ENCODE peak calls at places on chromosome 17, in four cellular contexts. G is GM12878, E is K562, B is HepG2. P is an unnamed sample.

GRCh38 chr17:40316571-40317344 is 7.8 kb downstream of the RARA start:
- DNase-seq in E (no peak), B (peak; percentile 80), G (no peak), P (peak; percentile 82)

GRCh38 chr17:12850996-12851395 is 61.7 kb downstream of the ARHGAP44 start:
- DNase-seq in B (no peak), G (no peak), E (no peak), P (no peak)

GRCh38 chr17:45293413-45294211 is 23.2 kb downstream of the MAP3K14 start:
- DNase-seq in E (peak; percentile 28), B (peak; percentile 58), G (no peak), P (peak; percentile 97)

GRCh38 chr17:77254961-77255741 is 114.4 kb downstream of the SEC14L1 start:
- DNase-seq in E (no peak), G (no peak), B (peak; percentile 73), P (peak; percentile 93)

GRCh38 chr17:45090711-45091110 is 29.6 kb downstream of the NMT1 start:
- DNase-seq in G (no peak), E (no peak), B (no peak), P (peak; percentile 42)

GRCh38 chr17:39919087-39919683 is 750 bp upstream of the GSDMB start:
- DNase-seq in E (peak; percentile 61), G (no peak), B (no peak), P (no peak)

GRCh38 chr17:44688200-44688599 is 1.4 kb downstream of the CCDC43 start:
- DNase-seq in G (no peak), B (no peak), E (no peak), P (no peak)

GRCh38 chr17:78357687-78358537 is 2.0 kb downstream of the SOCS3 start:
- DNase-seq in B (no peak), G (no peak), E (no peak), P (no peak)

GRCh38 chr17:57939797-57940196 is 15.4 kb downstream of the CUEDC1 start:
- DNase-seq in G (peak; percentile 75), B (no peak), E (no peak), P (no peak)

GRCh38 chr17:74801896-74802295 is 25.8 kb upstream of the NAT9 start:
- DNase-seq in E (no peak), B (no peak), G (no peak), P (no peak)
- TF ChIP-seq CHD4 in E (no peak), B (no peak), G (no peak), P (no peak)

DNA sequence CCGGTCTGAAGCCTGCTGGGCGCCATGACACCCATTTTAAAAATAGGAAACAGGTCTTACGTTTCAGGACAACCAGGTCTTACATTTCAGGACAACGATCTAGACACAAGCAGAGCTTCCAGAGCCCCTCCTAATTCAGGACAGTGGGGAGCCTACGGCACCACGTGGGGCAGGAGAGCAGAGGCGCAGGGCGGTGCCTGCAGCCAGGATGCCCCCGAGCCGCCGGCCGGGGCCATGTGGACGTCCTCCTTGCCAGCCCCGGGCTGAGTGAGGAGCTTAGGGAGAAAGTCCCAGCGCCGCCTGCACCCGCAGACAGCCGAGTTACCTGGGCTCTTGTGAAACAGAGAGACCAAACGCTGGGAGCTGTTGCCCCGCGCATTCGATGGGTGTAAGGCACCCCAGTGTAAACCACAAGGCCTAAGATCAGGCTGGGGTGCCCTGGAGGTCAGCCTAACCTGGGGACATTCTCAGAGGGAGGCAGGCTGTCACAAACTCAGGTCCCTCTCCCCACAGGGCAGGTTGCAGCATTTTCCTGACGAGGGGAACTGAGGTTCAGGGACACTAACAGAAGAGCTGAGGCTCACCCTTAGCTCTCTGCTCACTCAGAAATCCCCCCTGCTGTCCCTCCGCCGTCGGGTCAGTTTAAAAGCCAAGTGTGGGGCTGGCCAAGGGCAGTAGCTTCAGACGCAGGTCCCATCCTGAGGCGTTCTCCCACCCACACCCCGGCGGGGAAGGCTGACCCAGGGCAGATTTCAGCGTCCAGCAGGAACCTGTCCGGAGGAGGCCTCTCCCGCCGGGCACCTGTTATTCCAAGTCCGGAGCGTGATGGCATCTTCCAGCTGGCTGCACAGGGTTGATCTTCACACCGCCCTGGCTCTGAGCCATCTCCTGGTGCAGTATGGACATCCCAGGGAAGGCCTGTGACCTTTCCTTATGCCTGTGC is 1.8 kb upstream of the NOTUM start:
- DNase-seq in E (no peak), B (peak; percentile 61), G (no peak), P (no peak)
- TF ChIP-seq CHD4 in E (no peak), B (no peak), G (no peak), P (no peak)

DNA sequence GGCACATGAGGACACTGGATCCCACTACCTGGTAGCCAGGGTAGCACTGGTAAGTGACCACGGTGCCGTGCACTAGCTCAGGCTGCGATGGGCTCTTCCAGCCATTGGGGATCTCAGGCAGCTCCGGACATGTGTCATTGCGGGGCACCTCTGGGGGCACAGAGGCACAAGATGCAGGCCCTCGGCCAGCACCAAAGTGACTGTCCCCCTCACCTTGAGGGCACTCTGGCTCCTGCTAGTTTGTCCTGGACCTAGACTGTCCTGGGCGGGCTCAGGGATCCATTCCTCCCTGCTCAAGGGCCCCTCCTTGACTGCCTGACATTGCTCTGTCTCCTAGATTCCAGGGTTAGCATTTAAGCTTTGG is 6.7 kb upstream of the PHF12 start:
- DNase-seq in G (no peak), B (no peak), E (no peak), P (no peak)
- TF ChIP-seq CHD4 in G (no peak), B (no peak), E (no peak), P (no peak)

DNA sequence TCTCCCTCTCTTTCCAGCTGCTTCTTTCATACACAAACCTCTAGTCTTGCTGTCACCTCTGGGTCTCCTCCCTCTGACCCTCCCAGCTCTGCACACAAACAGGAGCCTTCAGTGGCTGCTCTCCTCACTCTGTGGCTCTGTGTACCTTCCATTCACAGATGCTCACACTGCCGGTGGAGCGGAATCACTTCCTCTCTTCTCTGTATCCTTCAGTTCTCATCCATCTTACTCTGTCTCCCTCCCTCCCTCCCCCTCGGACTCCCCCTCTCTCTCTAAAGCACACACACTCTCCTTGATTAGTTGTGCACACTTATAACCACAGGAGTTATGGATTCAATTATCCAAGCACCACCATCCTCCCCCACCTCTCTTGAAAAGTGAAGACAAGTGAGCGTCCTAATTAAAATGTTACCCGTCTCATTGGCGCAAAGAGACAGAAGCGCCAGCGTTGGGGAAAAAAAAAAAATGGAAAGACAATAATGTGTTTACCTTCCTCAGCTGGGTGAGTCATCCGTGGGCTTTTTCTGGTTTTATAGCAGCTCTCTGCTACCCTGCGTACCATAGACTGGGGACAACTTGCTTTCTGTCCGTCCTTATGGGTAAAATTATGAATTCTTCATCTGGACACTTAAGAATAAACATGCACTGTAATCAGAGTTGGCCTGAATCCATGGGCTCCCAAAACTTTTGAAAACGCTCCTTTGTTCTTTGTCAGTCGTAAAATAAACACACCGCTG is 90.9 kb downstream of the SHISA6 start:
- DNase-seq in B (no peak), E (no peak), G (no peak), P (no peak)
- TF ChIP-seq CHD4 in B (no peak), E (no peak), G (no peak), P (no peak)

DNA sequence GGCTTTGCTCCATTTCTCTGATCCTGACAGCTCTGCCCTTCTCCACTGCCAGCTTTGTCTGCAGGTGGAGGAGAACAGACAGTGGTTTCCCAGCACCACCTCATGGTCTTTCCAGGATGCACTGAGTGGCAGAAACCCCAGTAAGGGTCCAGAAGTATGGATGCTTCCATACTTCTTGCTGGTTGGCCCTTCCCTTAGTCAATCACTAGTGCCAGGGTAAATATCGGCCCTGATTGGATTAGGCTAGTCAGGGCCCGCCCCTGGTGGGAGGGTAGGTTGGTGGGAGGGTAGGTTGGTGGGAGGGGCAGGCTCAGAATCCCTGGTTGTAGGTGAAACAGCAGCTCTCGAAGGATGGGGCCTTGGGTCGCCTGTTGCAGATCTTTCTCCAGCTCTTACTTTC is 10.2 kb downstream of the RNF213 start:
- DNase-seq in E (peak; percentile 86), G (no peak), B (peak; percentile 62), P (peak; percentile 59)
- TF ChIP-seq CHD4 in E (no peak), G (no peak), B (no peak), P (no peak)

GRCh38 chr17:65633988-65634387 is 72.5 kb upstream of the AXIN2 start:
- DNase-seq in B (peak; percentile 89), G (no peak), E (no peak), P (no peak)
- TF ChIP-seq CHD4 in B (no peak), G (no peak), E (no peak), P (no peak)

DNA sequence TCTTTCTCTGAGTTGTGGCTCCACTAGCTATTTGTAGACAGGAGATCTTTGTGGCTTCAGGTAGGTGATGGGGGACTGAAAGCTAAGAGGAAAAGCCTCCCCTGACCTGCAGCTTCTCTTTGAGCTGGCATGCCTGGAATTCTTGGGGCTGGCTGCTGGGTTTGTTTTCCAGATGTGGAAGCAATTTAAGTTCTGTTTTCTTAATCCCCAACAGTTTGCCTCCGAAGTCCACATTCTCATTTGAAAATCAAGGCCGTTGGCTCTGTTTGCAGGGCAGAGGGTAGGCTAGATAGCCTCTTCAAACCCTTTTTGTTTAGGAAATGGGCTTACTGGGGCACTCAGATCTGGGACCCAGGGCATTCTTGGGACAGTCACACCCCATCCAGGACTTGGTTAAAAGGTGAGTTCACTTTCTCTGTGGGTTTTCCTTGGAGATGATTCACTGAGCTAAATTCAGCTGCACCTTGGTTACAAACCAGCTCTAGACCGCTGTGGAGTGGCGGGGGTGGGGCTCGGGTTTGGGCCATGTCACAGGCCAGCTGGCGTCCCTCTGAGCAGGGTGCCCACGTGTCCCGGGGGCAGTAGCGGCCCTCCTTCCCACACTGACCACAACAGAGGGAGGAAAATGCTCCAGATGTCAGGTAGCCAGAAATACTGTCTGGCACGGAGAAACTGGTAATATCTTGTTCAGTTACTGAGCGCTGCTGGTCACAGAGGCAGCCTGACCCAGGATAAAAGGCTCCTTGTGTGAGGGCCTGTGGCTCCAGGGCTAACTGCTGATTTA is 108.5 kb downstream of the RAB11FIP4 start:
- DNase-seq in E (no peak), B (peak; percentile 91), G (no peak), P (no peak)
- TF ChIP-seq CHD4 in E (no peak), B (no peak), G (no peak), P (no peak)

GRCh38 chr17:59856859-59857794 is 35.6 kb downstream of the TUBD1 start:
- DNase-seq in B (no peak), E (no peak), G (no peak), P (peak; percentile 49)

GRCh38 chr17:59858167-59858790 is 34.5 kb downstream of the TUBD1 start:
- DNase-seq in B (no peak), E (no peak), G (no peak), P (no peak)

GRCh38 chr17:59863607-59864006 is 29.1 kb downstream of the TUBD1 start:
- DNase-seq in G (no peak), B (no peak), E (no peak), P (no peak)

DNA sequence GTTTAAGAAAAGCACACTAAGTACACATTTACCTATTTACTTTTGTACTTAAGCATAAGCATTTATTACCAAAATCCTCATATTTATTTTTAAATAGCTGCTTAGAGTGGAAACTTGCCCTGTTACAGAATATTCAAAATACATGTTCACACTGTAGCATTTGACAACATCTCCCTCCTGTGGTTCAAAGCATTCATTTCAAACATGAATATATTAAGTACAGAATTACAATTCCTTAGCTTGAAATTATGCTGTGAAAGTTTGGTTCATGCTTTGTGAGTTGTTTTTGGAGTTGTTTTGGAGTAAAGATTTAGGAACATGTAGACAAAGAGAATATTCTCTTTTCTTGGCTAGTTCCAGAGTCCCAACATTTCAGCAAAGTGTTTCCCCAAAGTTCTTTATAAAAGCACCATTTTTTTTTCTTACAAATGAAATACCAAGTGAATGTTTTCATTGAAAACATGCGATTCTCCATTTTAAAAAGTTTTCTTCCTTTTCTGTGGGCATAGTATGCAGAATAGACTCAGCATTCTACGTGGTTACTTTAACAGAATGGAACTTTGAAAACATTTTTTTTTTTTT is 33.2 kb downstream of the TUBD1 start:
- DNase-seq in E (no peak), B (peak; percentile 71), G (no peak), P (no peak)
- TF ChIP-seq CHD4 in E (no peak), B (no peak), G (no peak), P (no peak)

GRCh38 chr17:42456223-42457106 is 2.2 kb upstream of the ATP6V0A1 start:
- DNase-seq in B (no peak), E (peak; percentile 62), G (peak; percentile 57), P (peak; percentile 16)
- TF ChIP-seq CHD4 in B (no peak), E (peak; percentile 64), G (no peak), P (no peak)